ENCODE peak calls at places on chromosomes 5 and 9, in five cellular contexts. I is effector memory CD8-positive, alpha-beta T cell; K is NCI-H1092 treated with DMSO at 0.1 percent for 48 hours; E is NCI-H1048; R is Calu3. Q is an unnamed sample.

GRCh38 chr9:34151398-34151797 is 24.9 kb upstream of the DCAF12 start:
- DNase-seq in I (no peak), K (no peak), E (no peak), R (no peak), Q (no peak)

GRCh38 chr9:127194881-127195713 is 69.5 kb upstream of the GARNL3 start:
- DNase-seq in I (no peak), K (no peak), E (no peak), R (no peak), Q (no peak)

GRCh38 chr9:127977877-127978647 is 2.7 kb downstream of the EEIG1 start:
- DNase-seq in I (no peak), K (no peak), E (no peak), R (peak; percentile 49), Q (peak; percentile 66)

GRCh38 chr9:124320062-124320973 is 62.6 kb downstream of the NEK6 start:
- DNase-seq in I (peak; percentile 31), K (peak; percentile 58), E (no peak), R (peak; percentile 75), Q (peak; percentile 11)

GRCh38 chr5:98314262-98314661 is 459.2 kb upstream of the RGMB start:
- DNase-seq in I (no peak), K (no peak), E (no peak), R (no peak), Q (peak; percentile 67)

GRCh38 chr9:75130621-75131020 is 42.3 kb downstream of the OSTF1 start:
- DNase-seq in I (no peak), K (no peak), E (no peak), R (no peak), Q (peak; percentile 59)

GRCh38 chr9:136092353-136092650 is 2.8 kb downstream of the NACC2 start:
- DNase-seq in I (no peak), K (no peak), E (no peak), R (no peak), Q (no peak)

GRCh38 chr5:59842999-59843398 is 50.5 kb downstream of the PDE4D start:
- DNase-seq in I (no peak), K (no peak), E (no peak), R (no peak), Q (no peak)

GRCh38 chr9:111106202-111106601 is 67.9 kb upstream of the LPAR1 start:
- DNase-seq in I (no peak), K (no peak), E (no peak), R (no peak), Q (no peak)

GRCh38 chr5:132086277-132086794 is 12.7 kb downstream of the CSF2 start:
- DNase-seq in I (no peak), K (no peak), E (no peak), R (peak; percentile 86), Q (peak; percentile 65)

GRCh38 chr9:136326061-136326776 is 1.1 kb upstream of the GPSM1 start:
- DNase-seq in I (no peak), K (no peak), E (no peak), R (no peak), Q (peak; percentile 50)

GRCh38 chr9:107213561-107214028 is 69.5 kb upstream of the RAD23B start:
- DNase-seq in I (peak; percentile 31), K (no peak), E (no peak), R (peak; percentile 3), Q (peak; percentile 68)

GRCh38 chr5:654071-654778 is 38.9 kb downstream of the TPPP start:
- DNase-seq in I (no peak), K (no peak), E (no peak), R (no peak), Q (no peak)

GRCh38 chr5:56518820-56519219 is 285.7 kb upstream of the ANKRD55 start:
- DNase-seq in I (no peak), K (no peak), E (no peak), R (no peak), Q (no peak)

GRCh38 chr5:150567031-150567680 is 59.2 kb downstream of the NDST1 start:
- DNase-seq in I (no peak), K (no peak), E (no peak), R (no peak), Q (peak; percentile 84)

GRCh38 chr9:86713456-86713855 is 233.8 kb downstream of the GAS1 start:
- DNase-seq in I (no peak), K (no peak), E (no peak), R (no peak), Q (no peak)

GRCh38 chr9:101468116-101468515 is 32.5 kb upstream of the ALDOB start:
- DNase-seq in I (no peak), K (no peak), E (no peak), R (no peak), Q (no peak)

GRCh38 chr5:5665225-5666075 is 243.0 kb downstream of the ICE1 start:
- DNase-seq in I (no peak), K (no peak), E (no peak), R (no peak), Q (no peak)

GRCh38 chr9:9949948-9950347 is 662.9 kb downstream of the PTPRD start:
- DNase-seq in I (no peak), K (no peak), E (no peak), R (no peak), Q (no peak)

GRCh38 chr9:77898864-77899263 is 132.7 kb downstream of the GNAQ start:
- DNase-seq in I (no peak), K (no peak), E (no peak), R (no peak), Q (no peak)

GRCh38 chr5:96733771-96734498 is 71.8 kb downstream of the CAST start:
- DNase-seq in I (no peak), K (no peak), E (no peak), R (peak; percentile 87), Q (no peak)

GRCh38 chr5:36168737-36169136 is 16.8 kb downstream of the SKP2 start:
- DNase-seq in I (no peak), K (no peak), E (no peak), R (no peak), Q (no peak)

GRCh38 chr9:21506910-21507795 is 25.0 kb upstream of the IFNE start:
- DNase-seq in I (no peak), K (no peak), E (peak; percentile 61), R (peak; percentile 31), Q (peak; percentile 85)

GRCh38 chr5:136511046-136511445 is 145.7 kb upstream of the TRPC7 start:
- DNase-seq in I (no peak), K (no peak), E (no peak), R (no peak), Q (no peak)